ENCODE peak calls at places on chromosomes 1 and 21, in nine cellular contexts. L is tibial artery, A is A549, C is astrocyte, Z is psoas muscle, O is mammary epithelial cell, G is uterus, W is prostate gland, E is mucosa of descending colon. Q is an unnamed sample. For H3K4me1, the result is how much of the 10 kb centered on the place peaks cover.

GRCh38 chr1:169003864-169004516 is 102.5 kb upstream of the ATP1B1 start:
- DNase-seq in L (peak), O (no peak), A (peak), Z (peak), E (no peak), W (no peak), G (no peak), C (peak), Q (peak)

GRCh38 chr1:209895709-209896108 is 42.3 kb upstream of the SYT14 start:
- DNase-seq in L (no peak), W (no peak), C (peak), E (no peak), Z (no peak), O (peak), A (no peak), G (no peak), Q (no peak)

GRCh38 chr1:239125027-239125426 is 261.3 kb upstream of the CHRM3 start:
- DNase-seq in C (peak), E (no peak), W (no peak), L (no peak), Z (no peak), A (no peak), G (no peak), O (no peak), Q (no peak)

GRCh38 chr1:33649759-33650158 is 177.3 kb downstream of the ZSCAN20 start:
- DNase-seq in O (no peak), C (no peak), E (no peak), L (no peak), A (no peak), G (no peak), Z (no peak), W (no peak), Q (no peak)

GRCh38 chr21:45973475-45974072 is 8.0 kb upstream of the COL6A1 start:
- DNase-seq in Z (peak), W (peak), G (peak), C (peak), O (peak), L (peak), A (peak), E (peak), Q (peak)

GRCh38 chr1:3954391-3955160 is 54.5 kb upstream of the C1orf174 start:
- DNase-seq in C (no peak), L (no peak), W (no peak), A (no peak), G (no peak), Z (no peak), O (no peak), E (no peak), Q (no peak)

GRCh38 chr1:91795601-91796389 is 90.2 kb downstream of the TGFBR3 start:
- DNase-seq in E (no peak), W (peak), C (peak), A (no peak), G (no peak), O (peak), Z (no peak), L (no peak), Q (no peak)

GRCh38 chr1:171251741-171252300 is 3.5 kb downstream of the FMO1 start:
- DNase-seq in L (no peak), C (no peak), O (no peak), A (peak), G (no peak), E (peak), W (no peak), Z (no peak), Q (no peak)

GRCh38 chr21:44456915-44457736 is 1.8 kb downstream of the LRRC3 start:
- DNase-seq in A (no peak), W (no peak), Z (no peak), G (no peak), L (peak), O (no peak), E (peak), C (no peak), Q (no peak)

GRCh38 chr1:88684482-88685238 is 587 bp downstream of the PKN2 start:
- DNase-seq in C (peak), Z (peak), G (peak), E (peak), A (peak), L (peak), O (peak), W (peak), Q (peak)

GRCh38 chr1:31936278-31936965 is 1.7 kb downstream of the PTP4A2 start:
- DNase-seq in C (no peak), O (peak), A (no peak), L (no peak), Z (no peak), G (no peak), E (no peak), W (no peak), Q (no peak)

GRCh38 chr1:79845951-79846350 is 839.4 kb upstream of the ADGRL4 start:
- DNase-seq in Z (no peak), C (peak), O (no peak), A (no peak), W (no peak), G (no peak), L (no peak), E (no peak), Q (no peak)

GRCh38 chr1:204624631-204625216 is 60.8 kb downstream of the LRRN2 start:
- DNase-seq in W (no peak), A (no peak), G (no peak), Z (no peak), C (no peak), E (no peak), O (no peak), L (no peak), Q (no peak)

GRCh38 chr21:34774750-34775149 is 106.0 kb downstream of the CLIC6 start:
- DNase-seq in A (no peak), W (no peak), C (no peak), E (no peak), G (no peak), Z (no peak), L (no peak), O (no peak), Q (no peak)

GRCh38 chr21:45542242-45542666 is at the start of gene SLC19A1:
- DNase-seq in A (peak), L (peak), G (peak), E (peak), O (peak), C (no peak), W (peak), Z (peak), Q (peak)

GRCh38 chr1:165228676-165229075 is 127.8 kb downstream of the LMX1A start:
- DNase-seq in A (no peak), C (no peak), L (no peak), W (no peak), Z (no peak), O (peak), G (no peak), E (no peak), Q (no peak)

GRCh38 chr1:167631987-167632680 is 2.1 kb downstream of the RCSD1 start:
- DNase-seq in W (no peak), C (no peak), O (no peak), G (no peak), Z (no peak), L (no peak), E (no peak), A (no peak), Q (no peak)

GRCh38 chr21:45130324-45130774 is 56.0 kb downstream of the ADARB1 start:
- DNase-seq in C (peak), W (no peak), E (no peak), G (peak), A (no peak), L (peak), Z (no peak), O (peak), Q (no peak)

GRCh38 chr21:34822209-34822608 is 153.4 kb downstream of the CLIC6 start:
- DNase-seq in Z (no peak), C (no peak), W (no peak), E (no peak), G (no peak), O (no peak), A (no peak), L (no peak), Q (no peak)

GRCh38 chr1:205570796-205571537 is 60.8 kb downstream of the ELK4 start:
- DNase-seq in L (no peak), W (no peak), E (no peak), A (no peak), G (no peak), O (peak), Z (no peak), C (no peak), Q (no peak)

GRCh38 chr1:193558491-193559028 is 372.1 kb upstream of the B3GALT2 start:
- DNase-seq in L (no peak), C (peak), E (no peak), O (peak), A (peak), G (peak), W (no peak), Z (no peak), Q (peak)

GRCh38 chr1:28642056-28642846 is 616 bp downstream of the TAF12 start:
- DNase-seq in C (peak), A (peak), G (no peak), Z (no peak), O (peak), L (no peak), W (no peak), E (no peak), Q (no peak)

GRCh38 chr1:26021647-26022403 is at the start of gene EXTL1:
- DNase-seq in Z (peak), L (no peak), E (no peak), W (no peak), C (peak), G (no peak), A (no peak), O (no peak), Q (no peak)

GRCh38 chr1:77876884-77877283 is 11.5 kb upstream of the NEXN start:
- DNase-seq in O (no peak), W (no peak), G (no peak), Z (no peak), L (no peak), E (no peak), C (peak), A (no peak), Q (no peak)

GRCh38 chr1:40232444-40232843 is 15.3 kb upstream of the TMCO2 start:
- DNase-seq in G (no peak), L (no peak), W (no peak), Z (no peak), C (no peak), A (no peak), O (no peak), E (no peak), Q (no peak)

GRCh38 chr21:45302082-45303061 is 14.7 kb upstream of the POFUT2 start:
- DNase-seq in O (no peak), G (peak), C (no peak), E (peak), A (no peak), W (no peak), L (peak), Z (peak), Q (no peak)

GRCh38 chr1:51526248-51526647 is 7.2 kb upstream of the EPS15 start:
- DNase-seq in C (no peak), A (no peak), O (no peak), Z (no peak), E (no peak), G (no peak), L (no peak), W (no peak), Q (no peak)
- H3K4me1 ChIP-seq in C (under half), A (under half), O (under half), Z (under half), E (under half), G (under half), L (under half), W (under half), Q (under half)

DNA sequence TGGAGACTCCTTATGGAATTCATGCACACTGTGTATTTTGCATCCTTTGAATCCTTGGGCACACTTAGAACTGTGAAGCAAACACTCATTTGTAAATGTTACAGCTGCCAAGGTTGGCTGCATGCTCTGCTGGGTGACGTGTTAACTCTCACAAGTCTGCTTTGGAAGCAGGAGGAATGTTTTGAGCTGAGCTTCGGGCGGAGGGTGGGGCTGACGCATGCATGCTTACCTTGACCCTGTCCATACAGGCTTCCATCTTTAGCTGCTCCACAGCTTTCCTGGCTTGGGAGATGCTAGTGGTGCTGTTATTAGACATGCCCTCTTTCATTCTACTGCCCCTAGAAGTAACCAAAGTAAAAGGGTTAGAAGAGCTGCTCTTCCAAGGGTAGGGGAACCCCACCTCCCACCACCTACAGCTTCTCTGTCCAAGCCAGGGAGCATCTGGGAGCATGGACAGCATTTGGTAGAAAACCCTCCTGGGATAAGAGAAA is 66.0 kb downstream of the GNG4 start:
- DNase-seq in A (peak), O (peak), C (no peak), L (no peak), W (no peak), G (no peak), E (no peak), Z (no peak), Q (no peak)
- TF ChIP-seq CTCF in A (no peak), O (no peak), C (peak), L (no peak), W (no peak), G (no peak), E (no peak), Z (no peak), Q (no peak)

GRCh38 chr21:42398414-42399030 is 2.7 kb upstream of the TMPRSS3 start:
- DNase-seq in A (no peak), C (no peak), W (no peak), G (no peak), O (no peak), E (no peak), Z (no peak), L (no peak), Q (no peak)

GRCh38 chr21:42397291-42398129 is 1.7 kb upstream of the TMPRSS3 start:
- DNase-seq in E (peak), G (no peak), O (no peak), Z (no peak), W (no peak), C (no peak), L (no peak), A (no peak), Q (no peak)

GRCh38 chr21:42395910-42396625 is at the start of gene TMPRSS3:
- DNase-seq in E (peak), L (no peak), O (peak), A (peak), C (no peak), Z (no peak), W (peak), G (no peak), Q (peak)

GRCh38 chr21:42400525-42400924 is 3.2 kb upstream of the UBASH3A start:
- DNase-seq in C (peak), G (no peak), W (no peak), O (peak), E (no peak), A (no peak), Z (no peak), L (no peak), Q (no peak)

GRCh38 chr21:42398130-42398394 is 2.2 kb upstream of the TMPRSS3 start:
- DNase-seq in G (no peak), E (no peak), A (no peak), C (no peak), O (no peak), W (no peak), L (no peak), Z (no peak), Q (no peak)
- H3K4me1 ChIP-seq in G (under half), E (under half), A (under half), C (under half), O (under half), W (under half), L (under half), Z (under half), Q (under half)

DNA sequence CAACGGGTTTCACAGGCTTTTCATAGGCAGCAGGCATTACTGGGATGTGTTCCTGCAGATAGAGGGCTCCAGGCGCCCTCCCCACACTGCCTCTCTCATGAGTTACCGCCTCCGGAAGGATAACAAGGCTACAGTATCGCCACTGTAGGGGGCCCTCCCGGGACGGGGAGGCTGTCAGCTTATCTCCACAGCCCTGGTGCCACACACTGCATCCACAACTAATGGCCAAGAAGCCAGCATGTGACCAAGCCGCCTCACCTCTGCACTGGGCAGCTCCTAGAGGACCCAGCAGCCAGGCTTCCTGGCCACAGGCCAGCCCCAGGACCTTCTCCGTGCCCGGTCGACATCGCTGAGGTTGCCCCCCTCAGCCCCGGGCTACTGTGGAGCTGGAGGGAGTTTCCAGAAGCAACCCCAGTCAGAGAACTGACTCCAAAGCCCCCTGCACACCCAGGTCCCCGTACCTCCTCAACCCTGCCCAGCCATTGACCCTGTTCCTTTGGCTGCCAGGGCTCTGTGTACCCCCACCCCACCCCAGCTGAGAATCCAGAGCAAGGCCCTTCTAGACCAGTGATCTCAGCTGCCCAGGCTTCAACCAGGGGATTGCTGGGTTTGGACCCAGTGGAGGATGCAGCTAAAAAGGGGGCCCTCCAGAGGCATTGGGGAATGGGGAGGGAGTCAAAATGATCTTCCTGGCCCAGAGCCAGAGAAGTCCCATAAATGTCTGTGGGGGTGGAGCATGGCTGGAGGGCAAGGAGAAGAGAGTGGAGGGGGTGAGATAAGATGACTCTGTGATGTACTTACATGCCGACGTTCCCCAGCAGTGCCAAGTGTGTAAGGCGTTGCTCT is 45.0 kb downstream of the NEK2 start:
- DNase-seq in E (no peak), L (no peak), Z (no peak), G (no peak), W (no peak), O (no peak), C (no peak), A (no peak), Q (no peak)
- TF ChIP-seq CTCF in E (no peak), L (no peak), Z (no peak), G (no peak), W (no peak), O (peak), C (no peak), A (no peak), Q (no peak)

DNA sequence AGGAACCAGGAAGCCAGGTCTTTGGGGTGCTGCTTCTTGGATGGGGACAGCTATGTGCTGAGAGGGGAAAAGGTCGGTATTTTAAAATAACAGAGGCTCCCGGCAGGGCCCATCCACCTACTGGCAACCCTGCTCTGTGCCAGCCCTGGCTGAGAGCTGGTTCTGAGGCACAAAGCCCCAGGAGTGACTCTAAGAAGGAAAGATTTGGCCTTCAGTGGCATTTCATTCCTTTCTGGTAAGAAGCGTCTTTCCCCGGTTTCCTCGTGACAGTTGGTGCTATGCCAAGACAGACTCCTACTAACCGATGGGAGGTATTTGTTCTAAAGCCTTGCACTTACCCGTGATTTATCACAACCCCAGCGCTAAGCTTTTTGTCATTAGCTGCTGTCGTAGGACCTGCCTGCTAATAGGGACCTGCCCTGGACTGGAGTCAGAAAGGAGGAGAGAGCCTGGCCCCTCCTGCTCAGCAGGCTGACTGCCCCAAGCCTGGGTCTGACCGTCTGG is 123.1 kb upstream of the ADAR start:
- DNase-seq in W (no peak), C (peak), E (no peak), A (no peak), G (peak), L (no peak), O (no peak), Z (no peak), Q (no peak)
- H3K4me1 ChIP-seq in W (under half), C (under half), E (under half), A (under half), G (under half), L (under half), O (under half), Z (under half), Q (under half)

Q was measured in lung.